ENCODE peak calls at places on chromosomes 2 and 18, in nine cellular contexts. E is CD8-positive, alpha-beta T cell; V is H9; W is BE2C; O is AG10803; X is foreskin keratinocyte; A is MCF 10A; U is fibroblast of mammary gland; C is cardiac fibroblast. N is an unnamed sample.

GRCh38 chr2:41872646-41873045 is 175.2 kb upstream of the PKDCC start:
- DNase-seq in E (no peak), V (no peak), W (no peak), O (peak; percentile 85), X (no peak), A (no peak), U (peak; percentile 65), C (peak; percentile 60), N (peak; percentile 62)

GRCh38 chr2:237414056-237414661 is at the start of gene COL6A3:
- DNase-seq in E (no peak), V (no peak), W (no peak), O (peak; percentile 97), X (no peak), A (no peak), U (peak; percentile 98), C (peak; percentile 97), N (peak; percentile 57)

GRCh38 chr2:26411419-26411818 is 9.7 kb downstream of the DRC1 start:
- DNase-seq in E (no peak), V (no peak), W (no peak), O (no peak), X (no peak), A (no peak), U (no peak), C (no peak), N (no peak)

GRCh38 chr2:61690078-61690477 is 151.9 kb upstream of the XPO1 start:
- DNase-seq in E (no peak), V (no peak), W (no peak), O (no peak), X (no peak), A (no peak), U (no peak), C (no peak), N (no peak)

GRCh38 chr2:72888438-72889202 is 1.4 kb downstream of the SPR start:
- DNase-seq in E (no peak), V (no peak), W (no peak), O (no peak), X (no peak), A (no peak), U (no peak), C (no peak), N (no peak)

GRCh38 chr2:106115250-106115649 is 78.9 kb downstream of the UXS1 start:
- DNase-seq in E (no peak), V (no peak), W (no peak), O (peak; percentile 59), X (no peak), A (peak; percentile 59), U (peak; percentile 76), C (peak; percentile 20), N (peak; percentile 62)

GRCh38 chr2:9336534-9337354 is 86.6 kb downstream of the ITGB1BP1 start:
- DNase-seq in E (no peak), V (no peak), W (peak; percentile 88), O (peak; percentile 60), X (peak; percentile 71), A (peak; percentile 98), U (peak; percentile 97), C (peak; percentile 93), N (peak; percentile 86)

GRCh38 chr2:55096586-55096985 is 46.3 kb upstream of the RTN4 start:
- DNase-seq in E (no peak), V (no peak), W (no peak), O (no peak), X (no peak), A (no peak), U (no peak), C (no peak), N (no peak)

GRCh38 chr2:218902427-218902826 is 21.8 kb downstream of the WNT10A start:
- DNase-seq in E (no peak), V (no peak), W (no peak), O (no peak), X (no peak), A (no peak), U (no peak), C (no peak), N (no peak)

GRCh38 chr2:210034087-210034683 is 31.7 kb downstream of the RPE start:
- DNase-seq in E (no peak), V (no peak), W (no peak), O (no peak), X (no peak), A (no peak), U (no peak), C (no peak), N (no peak)

GRCh38 chr2:109437325-109438090 is 176.3 kb downstream of the SEPTIN10 start:
- DNase-seq in E (no peak), V (no peak), W (no peak), O (no peak), X (no peak), A (no peak), U (no peak), C (no peak), N (no peak)

GRCh38 chr2:70247364-70248144 is 874 bp downstream of the TIA1 start:
- DNase-seq in E (no peak), V (no peak), W (no peak), O (peak; percentile 20), X (no peak), A (peak; percentile 37), U (peak; percentile 45), C (peak; percentile 50), N (peak; percentile 16)

GRCh38 chr18:75317723-75318122 is 107.1 kb downstream of the TSHZ1 start:
- DNase-seq in E (no peak), V (no peak), W (no peak), O (no peak), X (no peak), A (no peak), U (no peak), C (no peak), N (no peak)

GRCh38 chr18:9827856-9828793 is 57.6 kb upstream of the TXNDC2 start:
- DNase-seq in E (no peak), V (no peak), W (no peak), O (peak; percentile 98), X (peak; percentile 95), A (peak; percentile 100), U (peak; percentile 100), C (peak; percentile 99), N (peak; percentile 98)

GRCh38 chr2:96090181-96090500 is 26.2 kb downstream of the ADRA2B start:
- DNase-seq in E (no peak), V (no peak), W (no peak), O (no peak), X (no peak), A (no peak), U (no peak), C (no peak), N (no peak)

GRCh38 chr2:66283776-66284175 is 151.1 kb upstream of the MEIS1 start:
- DNase-seq in E (no peak), V (no peak), W (no peak), O (no peak), X (no peak), A (no peak), U (no peak), C (no peak), N (no peak)

GRCh38 chr18:23238152-23238531 is 102.9 kb downstream of the CABLES1 start:
- DNase-seq in E (no peak), V (no peak), W (no peak), O (peak; percentile 91), X (no peak), A (no peak), U (peak; percentile 92), C (peak; percentile 91), N (peak; percentile 89)

GRCh38 chr2:172839446-172839845 is 103.8 kb downstream of the RAPGEF4 start:
- DNase-seq in E (no peak), V (no peak), W (no peak), O (no peak), X (no peak), A (no peak), U (no peak), C (no peak), N (no peak)

GRCh38 chr2:98604547-98604946 is 3.8 kb downstream of the COA5 start:
- DNase-seq in E (no peak), V (no peak), W (no peak), O (peak; percentile 8), X (no peak), A (peak; percentile 57), U (peak; percentile 35), C (no peak), N (no peak)

DNA sequence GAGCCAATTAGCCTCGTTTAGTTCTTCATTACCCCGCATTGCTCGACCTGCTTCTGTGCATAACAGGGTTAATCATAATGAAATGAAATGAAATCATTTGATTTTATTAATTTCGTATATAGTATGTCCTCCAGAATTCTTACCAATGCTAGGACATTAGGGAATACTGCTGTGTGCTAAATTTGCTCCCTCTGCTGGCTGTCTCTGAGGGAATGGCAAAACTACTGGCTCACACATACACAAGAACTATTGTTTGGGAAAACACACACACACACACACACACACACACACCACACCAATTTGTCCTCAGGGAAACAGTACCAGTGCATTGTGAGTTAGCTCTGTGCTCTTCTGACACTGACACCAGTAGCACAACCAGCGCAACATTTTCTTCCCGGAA is 273.3 kb upstream of the TCF4 start:
- DNase-seq in E (no peak), V (peak; percentile 48), W (peak; percentile 22), O (peak; percentile 78), X (peak; percentile 27), A (peak; percentile 55), U (peak; percentile 66), C (peak; percentile 70), N (peak; percentile 49)
- TF ChIP-seq CTCF in E (no peak), V (peak; percentile 64), W (peak; percentile 66), O (peak; percentile 87), X (peak; percentile 67), A (peak; percentile 37), U (peak; percentile 75), C (peak; percentile 74), N (peak; percentile 63)

GRCh38 chr2:226607379-226607778 is 192.2 kb downstream of the IRS1 start:
- DNase-seq in E (no peak), V (no peak), W (no peak), O (peak; percentile 53), X (no peak), A (peak; percentile 25), U (peak; percentile 93), C (peak; percentile 73), N (peak; percentile 94)
- TF ChIP-seq CTCF in E (no peak), V (no peak), W (no peak), O (no peak), X (no peak), A (no peak), U (no peak), C (no peak), N (no peak)

GRCh38 chr2:185208261-185208660 is 530.3 kb upstream of the FSIP2 start:
- DNase-seq in E (no peak), V (peak; percentile 66), W (peak; percentile 61), O (no peak), X (peak; percentile 7), A (peak; percentile 73), U (peak; percentile 23), C (peak; percentile 10), N (peak; percentile 18)
- TF ChIP-seq CTCF in E (no peak), V (peak; percentile 84), W (peak; percentile 73), O (no peak), X (peak; percentile 52), A (peak; percentile 50), U (peak; percentile 32), C (no peak), N (peak; percentile 54)

DNA sequence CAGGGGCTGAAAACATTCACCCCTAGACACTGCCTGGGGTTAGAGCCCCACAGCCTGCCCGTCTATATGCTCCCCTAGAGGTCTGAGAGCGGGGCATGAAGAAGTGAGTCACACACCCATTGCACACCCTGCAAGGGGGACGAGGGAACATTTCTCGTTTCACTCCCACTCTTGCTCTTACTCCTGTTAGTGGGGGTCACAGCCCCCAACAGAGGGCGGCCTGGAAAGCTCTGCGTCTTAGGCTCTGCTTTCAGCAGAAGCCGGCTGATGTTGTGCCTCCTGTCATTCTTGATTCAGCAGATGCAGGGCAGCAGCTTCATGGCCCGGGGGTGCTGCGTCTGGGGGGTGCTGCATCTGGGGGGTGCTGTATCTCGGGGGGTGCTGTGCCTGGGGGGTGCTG is 141.3 kb downstream of the ASB1 start:
- DNase-seq in E (no peak), V (no peak), W (no peak), O (no peak), X (no peak), A (no peak), U (no peak), C (no peak), N (no peak)
- TF ChIP-seq CTCF in E (no peak), V (no peak), W (no peak), O (no peak), X (no peak), A (no peak), U (no peak), C (no peak), N (no peak)

N was measured in astrocyte.